ENCODE peak calls at places on chromosomes 5 and 9, in four cellular contexts. N, O, C and B are unnamed samples.

GRCh38 chr5:62558941-62559340 is 19.7 kb upstream of the LRRC70 start:
- DNase-seq in N (no peak), O (no peak), C (no peak), B (no peak)

GRCh38 chr5:150780816-150781221 is 2.3 kb downstream of the SMIM3 start:
- DNase-seq in N (peak), O (peak), C (no peak), B (peak)

GRCh38 chr5:135010502-135011354 is 23.3 kb downstream of the PITX1 start:
- DNase-seq in N (no peak), O (no peak), C (no peak), B (no peak)

GRCh38 chr9:89526667-89527066 is 28.8 kb upstream of the SEMA4D start:
- DNase-seq in N (no peak), O (no peak), C (no peak), B (no peak)

GRCh38 chr9:99019523-99020331 is 76.0 kb downstream of the COL15A1 start:
- DNase-seq in N (peak), O (peak), C (no peak), B (peak)

GRCh38 chr9:137396227-137396626 is 26.7 kb downstream of the EXD3 start:
- DNase-seq in N (peak), O (peak), C (no peak), B (peak)

GRCh38 chr9:127929044-127929979 is 1.3 kb downstream of the PIP5KL1 start:
- DNase-seq in N (no peak), O (no peak), C (no peak), B (no peak)

GRCh38 chr9:128714586-128715435 is 9.1 kb downstream of the ZDHHC12 start:
- DNase-seq in N (no peak), O (no peak), C (no peak), B (no peak)

GRCh38 chr5:77972545-77973252 is 196.6 kb upstream of the TBCA start:
- DNase-seq in N (no peak), O (no peak), C (no peak), B (no peak)

GRCh38 chr5:72066658-72067057 is 40.6 kb upstream of the MAP1B start:
- DNase-seq in N (peak), O (peak), C (no peak), B (peak)

GRCh38 chr9:38090170-38090569 is 21.1 kb upstream of the SHB start:
- DNase-seq in N (no peak), O (no peak), C (no peak), B (no peak)

GRCh38 chr5:157143127-157143959 is 678 bp upstream of the MED7 start:
- DNase-seq in N (no peak), O (peak), C (peak), B (no peak)

GRCh38 chr5:150266807-150267408 is 22.7 kb downstream of the CAMK2A start:
- DNase-seq in N (no peak), O (no peak), C (no peak), B (no peak)

GRCh38 chr9:122445155-122445749 is 32.5 kb downstream of the OR1J1 start:
- DNase-seq in N (peak), O (peak), C (no peak), B (peak)

GRCh38 chr9:136603216-136603615 is 57.4 kb upstream of the NOTCH1 start:
- DNase-seq in N (no peak), O (no peak), C (no peak), B (no peak)

GRCh38 chr9:81578606-81579005 is 110.7 kb downstream of the TLE1 start:
- DNase-seq in N (peak), O (no peak), C (no peak), B (peak)

GRCh38 chr9:124764774-124765438 is 6.2 kb downstream of the NR6A1 start:
- DNase-seq in N (no peak), O (peak), C (no peak), B (no peak)
- TF ChIP-seq CTCF in N (peak), O (peak), C (peak), B (peak)

GRCh38 chr5:140925806-140926205 is 293 bp upstream of the PCDHAC1 start:
- DNase-seq in N (no peak), O (no peak), C (no peak), B (no peak)
- H3K4me3 ChIP-seq in N (peak), O (peak), C (peak), B (no peak)

GRCh38 chr5:8329773-8330172 is 460.8 kb downstream of the MTRR start:
- DNase-seq in N (no peak), O (peak), C (no peak), B (no peak)

GRCh38 chr5:8322478-8322877 is 453.5 kb downstream of the MTRR start:
- DNase-seq in N (no peak), O (no peak), C (no peak), B (no peak)

GRCh38 chr5:8321272-8321671 is 452.3 kb downstream of the MTRR start:
- DNase-seq in N (no peak), O (no peak), C (no peak), B (no peak)

GRCh38 chr5:8332666-8333444 is 463.9 kb downstream of the MTRR start:
- DNase-seq in N (no peak), O (no peak), C (no peak), B (no peak)

GRCh38 chr5:8327016-8327415 is 458.1 kb downstream of the MTRR start:
- DNase-seq in N (no peak), O (no peak), C (no peak), B (no peak)
- TF ChIP-seq CTCF in N (no peak), O (no peak), C (no peak), B (no peak)

GRCh38 chr5:169637085-169637855 is at the start of gene DOCK2:
- DNase-seq in N (no peak), O (no peak), C (peak), B (no peak)
- H3K4me3 ChIP-seq in N (peak), O (peak), C (peak), B (peak)

GRCh38 chr9:22098636-22099332 is 89.7 kb upstream of the CDKN2B start:
- DNase-seq in N (no peak), O (peak), C (no peak), B (no peak)

GRCh38 chr9:22097712-22098111 is 88.6 kb upstream of the CDKN2B start:
- DNase-seq in N (peak), O (peak), C (no peak), B (peak)

GRCh38 chr9:22102347-22103053 is 93.4 kb upstream of the CDKN2B start:
- DNase-seq in N (no peak), O (no peak), C (no peak), B (no peak)

GRCh38 chr9:22103650-22104575 is 94.8 kb upstream of the CDKN2B start:
- DNase-seq in N (peak), O (peak), C (no peak), B (no peak)

DNA sequence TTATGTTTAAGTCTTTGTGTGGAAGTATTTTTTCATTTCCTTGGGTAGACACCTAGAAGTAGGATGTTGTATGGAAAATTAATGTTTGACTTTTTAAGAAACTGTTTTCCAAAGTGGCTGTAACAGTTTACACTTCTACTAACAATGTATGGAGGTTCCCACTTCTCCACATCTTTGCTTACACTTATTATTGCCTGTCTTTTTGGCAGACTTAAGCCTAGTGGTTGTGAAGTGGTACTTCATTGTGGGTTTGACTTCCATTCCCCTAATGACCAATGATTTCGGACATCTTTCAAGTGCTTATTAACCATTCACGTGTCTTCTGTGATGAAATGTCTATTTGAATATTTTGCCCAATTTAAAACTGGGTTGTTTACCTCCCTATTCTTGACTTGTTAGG is 91.5 kb upstream of the CDKN2B start:
- DNase-seq in N (no peak), O (peak), C (no peak), B (no peak)
- TF ChIP-seq CTCF in N (peak), O (peak), C (no peak), B (no peak)